ENCODE peak calls at places on chromosomes 12 and 14, in eight cellular contexts. C is heart left ventricle, Q is A549, O is breast epithelium, X is endothelial cell of umbilical vein, K is GM12892, J is GM12878, V is Peyer's patch. A is an unnamed sample.

GRCh38 chr14:69044965-69045555 is 66.0 kb upstream of the ACTN1 start:
- DNase-seq in C (no peak), Q (no peak), O (no peak), X (peak), K (no peak), J (no peak), V (no peak), A (no peak)

GRCh38 chr14:89382487-89383170 is 34.4 kb downstream of the FOXN3 start:
- DNase-seq in C (no peak), Q (no peak), O (no peak), X (no peak), K (no peak), J (no peak), V (no peak), A (no peak)

GRCh38 chr12:62481843-62482540 is 15.4 kb downstream of the MON2 start:
- DNase-seq in C (no peak), Q (no peak), O (no peak), X (no peak), K (no peak), J (no peak), V (no peak), A (no peak)

GRCh38 chr12:89162704-89163261 is 189.5 kb downstream of the DUSP6 start:
- DNase-seq in C (peak), Q (peak), O (no peak), X (peak), K (no peak), J (peak), V (peak), A (peak)

GRCh38 chr12:46071335-46071734 is 81.0 kb upstream of the SCAF11 start:
- DNase-seq in C (no peak), Q (peak), O (no peak), X (no peak), K (no peak), J (no peak), V (no peak), A (no peak)

GRCh38 chr12:5807538-5808219 is 137.4 kb downstream of the ANO2 start:
- DNase-seq in C (no peak), Q (no peak), O (no peak), X (no peak), K (no peak), J (no peak), V (no peak), A (no peak)

GRCh38 chr12:25925064-25925463 is 33.4 kb upstream of the RASSF8 start:
- DNase-seq in C (no peak), Q (no peak), O (no peak), X (no peak), K (no peak), J (no peak), V (no peak), A (no peak)

GRCh38 chr14:65016461-65016860 is 29.8 kb downstream of the FNTB start:
- DNase-seq in C (no peak), Q (no peak), O (no peak), X (no peak), K (no peak), J (no peak), V (no peak), A (no peak)

GRCh38 chr12:13362260-13362841 is 165.8 kb downstream of the EMP1 start:
- DNase-seq in C (peak), Q (peak), O (peak), X (peak), K (peak), J (no peak), V (peak), A (peak)

GRCh38 chr12:43099691-43100163 is 452.3 kb downstream of the ADAMTS20 start:
- DNase-seq in C (no peak), Q (no peak), O (no peak), X (no peak), K (no peak), J (no peak), V (no peak), A (no peak)

GRCh38 chr14:57937681-57938080 is 71.8 kb upstream of the SLC35F4 start:
- DNase-seq in C (no peak), Q (no peak), O (no peak), X (no peak), K (no peak), J (no peak), V (no peak), A (no peak)

GRCh38 chr12:89212339-89212771 is 139.9 kb downstream of the DUSP6 start:
- DNase-seq in C (no peak), Q (no peak), O (no peak), X (peak), K (no peak), J (no peak), V (no peak), A (no peak)

GRCh38 chr14:79598339-79598738 is 613.0 kb downstream of the DIO2 start:
- DNase-seq in C (no peak), Q (no peak), O (no peak), X (no peak), K (no peak), J (no peak), V (no peak), A (no peak)

GRCh38 chr14:78157855-78158436 is 12.2 kb upstream of the NRXN3 start:
- DNase-seq in C (no peak), Q (no peak), O (no peak), X (no peak), K (no peak), J (no peak), V (no peak), A (no peak)

GRCh38 chr12:92039048-92039447 is 106.6 kb downstream of the BTG1 start:
- DNase-seq in C (no peak), Q (no peak), O (no peak), X (no peak), K (no peak), J (no peak), V (no peak), A (no peak)

GRCh38 chr12:54390668-54391551 is 6.4 kb upstream of the ZNF385A start:
- DNase-seq in C (peak), Q (no peak), O (peak), X (no peak), K (peak), J (no peak), V (peak), A (no peak)

GRCh38 chr12:117277875-117278274 is 83.6 kb downstream of the NOS1 start:
- DNase-seq in C (no peak), Q (no peak), O (no peak), X (no peak), K (no peak), J (no peak), V (no peak), A (no peak)

GRCh38 chr14:61188936-61189808 is 92.0 kb downstream of the TMEM30B start:
- DNase-seq in C (peak), Q (peak), O (peak), X (peak), K (peak), J (no peak), V (no peak), A (peak)

GRCh38 chr12:29103539-29103974 is 45.5 kb upstream of the FAR2 start:
- DNase-seq in C (no peak), Q (no peak), O (no peak), X (no peak), K (peak), J (peak), V (peak), A (no peak)

GRCh38 chr12:31227401-31227981 is 98.5 kb downstream of the SINHCAF start:
- DNase-seq in C (no peak), Q (no peak), O (no peak), X (no peak), K (no peak), J (no peak), V (no peak), A (no peak)

GRCh38 chr14:86802726-86803125 is 1190.3 kb downstream of the GALC start:
- DNase-seq in C (no peak), Q (no peak), O (no peak), X (no peak), K (no peak), J (no peak), V (no peak), A (no peak)

GRCh38 chr14:102772781-102773570 is 4.3 kb upstream of the TRAF3 start:
- DNase-seq in C (no peak), Q (peak), O (no peak), X (no peak), K (no peak), J (no peak), V (no peak), A (no peak)

GRCh38 chr12:39401459-39401858 is 41.5 kb downstream of the KIF21A start:
- DNase-seq in C (no peak), Q (no peak), O (no peak), X (no peak), K (no peak), J (no peak), V (no peak), A (no peak)

GRCh38 chr14:92688434-92689375 is 59.7 kb downstream of the LGMN start:
- DNase-seq in C (peak), Q (no peak), O (no peak), X (no peak), K (no peak), J (no peak), V (no peak), A (no peak)

GRCh38 chr14:77495354-77495753 is 3.3 kb downstream of the ISM2 start:
- DNase-seq in C (no peak), Q (no peak), O (no peak), X (no peak), K (no peak), J (no peak), V (no peak), A (no peak)

GRCh38 chr12:43325786-43326185 is 226.2 kb downstream of the ADAMTS20 start:
- DNase-seq in C (no peak), Q (no peak), O (no peak), X (no peak), K (no peak), J (no peak), V (no peak), A (no peak)

GRCh38 chr12:53500119-53500775 is 836 bp upstream of the TARBP2 start:
- DNase-seq in C (no peak), Q (peak), O (no peak), X (no peak), K (no peak), J (no peak), V (peak), A (no peak)

GRCh38 chr14:77593501-77593911 is 22.9 kb downstream of the SPTLC2 start:
- DNase-seq in C (no peak), Q (no peak), O (no peak), X (peak), K (no peak), J (peak), V (no peak), A (no peak)

GRCh38 chr12:50533203-50533584 is 28.4 kb downstream of the DIP2B start:
- DNase-seq in C (no peak), Q (peak), O (no peak), X (no peak), K (no peak), J (no peak), V (no peak), A (no peak)

GRCh38 chr12:89800435-89800834 is 91.8 kb upstream of the ATP2B1 start:
- DNase-seq in C (no peak), Q (no peak), O (no peak), X (no peak), K (no peak), J (no peak), V (no peak), A (no peak)

GRCh38 chr14:101840649-101841365 is 79.3 kb downstream of the PPP2R5C start:
- DNase-seq in C (no peak), Q (no peak), O (no peak), X (no peak), K (no peak), J (no peak), V (no peak), A (no peak)

GRCh38 chr12:64181504-64182291 is 40.4 kb downstream of the KICS2 start:
- DNase-seq in C (no peak), Q (peak), O (no peak), X (peak), K (no peak), J (no peak), V (no peak), A (peak)

GRCh38 chr14:76768201-76768656 is 7.0 kb downstream of the VASH1 start:
- DNase-seq in C (peak), Q (no peak), O (no peak), X (peak), K (peak), J (peak), V (peak), A (no peak)

GRCh38 chr14:65238456-65238855 is 136.1 kb upstream of the MAX start:
- DNase-seq in C (no peak), Q (peak), O (no peak), X (peak), K (no peak), J (no peak), V (no peak), A (no peak)

GRCh38 chr12:117968084-117968789 is 553 bp downstream of the KSR2 start:
- DNase-seq in C (no peak), Q (no peak), O (no peak), X (no peak), K (no peak), J (no peak), V (no peak), A (no peak)

GRCh38 chr12:20716037-20716436 is 20.9 kb downstream of the SLCO1C1 start:
- DNase-seq in C (no peak), Q (peak), O (no peak), X (no peak), K (no peak), J (no peak), V (no peak), A (no peak)

GRCh38 chr12:41932470-41932991 is 212.1 kb downstream of the GXYLT1 start:
- DNase-seq in C (peak), Q (no peak), O (peak), X (peak), K (peak), J (no peak), V (peak), A (no peak)

GRCh38 chr12:30598889-30599288 is 96.8 kb downstream of the IPO8 start:
- DNase-seq in C (no peak), Q (no peak), O (no peak), X (peak), K (no peak), J (no peak), V (no peak), A (no peak)

GRCh38 chr12:68746572-68747180 is 700 bp downstream of the SLC35E3 start:
- DNase-seq in C (peak), Q (peak), O (peak), X (peak), K (peak), J (peak), V (peak), A (peak)

GRCh38 chr12:47088021-47088944 is 8.5 kb upstream of the AMIGO2 start:
- DNase-seq in C (no peak), Q (peak), O (no peak), X (peak), K (no peak), J (no peak), V (no peak), A (no peak)
- TF ChIP-seq POLR2A in C (no peak), Q (no peak), O (no peak), X (no peak), K (no peak), J (no peak), V (no peak), A (no peak)

GRCh38 chr12:16562413-16562812 is 43.5 kb downstream of the LMO3 start:
- DNase-seq in C (no peak), Q (no peak), O (no peak), X (no peak), K (no peak), J (no peak), V (no peak), A (no peak)
- TF ChIP-seq POLR2A in C (no peak), Q (no peak), O (no peak), X (no peak), K (no peak), J (no peak), V (no peak), A (no peak)

DNA sequence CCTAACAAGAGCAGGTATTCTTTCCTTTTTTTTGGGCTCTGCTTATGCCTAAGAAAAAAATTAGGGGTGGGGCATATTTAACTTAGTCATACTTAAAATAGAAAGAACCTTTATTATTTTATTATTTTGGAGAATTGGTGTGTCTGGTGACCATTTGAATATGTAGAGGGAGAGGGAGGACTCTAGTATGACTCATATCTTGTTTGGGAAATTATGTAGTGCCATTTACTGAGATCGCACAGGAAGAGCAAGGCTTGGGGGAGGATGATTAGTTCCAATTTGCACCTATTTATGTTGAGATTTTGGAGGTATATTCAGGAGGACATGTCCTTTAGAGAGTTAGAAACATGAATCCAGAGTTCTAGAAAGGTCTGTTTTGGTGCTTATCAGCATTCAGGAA is 9.9 kb downstream of the ZNF410 start:
- DNase-seq in C (no peak), Q (no peak), O (no peak), X (peak), K (no peak), J (no peak), V (no peak), A (no peak)
- TF ChIP-seq POLR2A in C (no peak), Q (no peak), O (no peak), X (no peak), K (no peak), J (no peak), V (no peak), A (no peak)

DNA sequence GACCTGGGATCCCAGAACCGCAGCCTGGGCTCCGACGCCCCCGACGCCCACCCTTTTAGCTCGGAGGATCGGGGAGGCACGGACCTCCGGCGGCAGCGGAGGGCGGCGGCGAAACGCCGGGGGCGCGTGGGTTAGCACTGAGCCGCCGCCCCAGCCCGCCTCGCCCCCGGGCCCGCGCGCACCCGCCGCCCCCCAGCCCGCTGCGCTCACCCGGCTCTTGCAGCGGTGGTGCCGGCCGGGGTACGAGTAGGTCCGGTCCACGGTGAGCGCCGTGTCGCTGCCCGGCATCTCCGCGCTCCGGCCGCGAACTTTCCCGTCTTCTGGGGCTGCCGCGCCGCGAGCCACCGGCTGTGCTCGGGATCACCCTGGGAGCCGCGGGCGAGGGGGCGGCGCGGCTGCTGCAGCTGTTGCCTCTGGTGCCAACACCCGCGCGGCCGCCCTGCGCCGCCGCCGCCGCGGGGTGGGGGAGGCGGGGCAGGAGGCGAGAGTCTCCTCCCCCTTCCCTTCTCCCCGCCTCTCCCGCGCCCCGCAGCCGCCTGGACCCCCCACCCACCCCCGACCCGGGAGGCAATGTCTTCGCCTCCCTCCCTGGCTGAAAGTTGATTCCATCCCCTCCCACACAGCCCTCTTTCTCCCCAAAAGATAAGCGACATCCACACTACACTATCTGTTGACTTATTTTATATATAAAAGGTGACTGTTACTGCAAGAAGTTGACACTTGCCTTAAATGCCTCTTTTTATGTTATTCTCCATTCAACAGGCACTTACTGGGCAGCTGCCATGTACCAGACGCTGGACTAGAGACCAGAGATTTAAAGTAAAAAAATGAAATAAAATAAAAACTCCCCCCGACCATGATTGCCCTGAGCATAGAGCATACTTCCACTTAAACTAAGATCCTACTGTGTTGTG is at the start of gene TMCC3:
- DNase-seq in C (peak), Q (no peak), O (no peak), X (peak), K (peak), J (no peak), V (peak), A (no peak)
- TF ChIP-seq POLR2A in C (no peak), Q (no peak), O (no peak), X (peak), K (no peak), J (no peak), V (peak), A (no peak)

DNA sequence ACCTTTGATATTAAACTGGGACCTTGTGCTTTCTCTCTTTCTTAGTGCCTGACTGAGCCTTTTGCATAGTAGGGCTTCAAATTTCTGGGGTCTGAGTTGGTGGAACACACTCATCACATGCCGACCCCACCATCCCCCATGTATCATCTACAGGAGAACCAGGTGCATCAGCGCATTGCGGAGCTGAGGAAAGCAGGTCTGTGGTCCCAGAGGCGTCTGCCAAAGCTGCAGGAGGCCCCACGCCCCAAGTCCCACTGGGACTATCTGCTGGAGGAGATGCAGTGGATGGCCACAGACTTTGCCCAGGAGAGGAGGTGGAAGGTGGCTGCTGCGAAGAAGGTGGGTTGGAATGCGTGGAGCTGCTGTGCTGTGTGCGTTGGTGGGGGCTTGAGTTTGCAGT is 37.8 kb downstream of the EP400 start:
- DNase-seq in C (no peak), Q (no peak), O (no peak), X (no peak), K (no peak), J (no peak), V (no peak), A (no peak)
- TF ChIP-seq POLR2A in C (no peak), Q (no peak), O (no peak), X (no peak), K (no peak), J (no peak), V (no peak), A (no peak)

GRCh38 chr12:124828264-124829007 is 35.2 kb downstream of the SCARB1 start:
- DNase-seq in C (no peak), Q (peak), O (no peak), X (no peak), K (no peak), J (no peak), V (no peak), A (peak)
- TF ChIP-seq POLR2A in C (no peak), Q (no peak), O (no peak), X (no peak), K (no peak), J (no peak), V (no peak), A (no peak)

DNA sequence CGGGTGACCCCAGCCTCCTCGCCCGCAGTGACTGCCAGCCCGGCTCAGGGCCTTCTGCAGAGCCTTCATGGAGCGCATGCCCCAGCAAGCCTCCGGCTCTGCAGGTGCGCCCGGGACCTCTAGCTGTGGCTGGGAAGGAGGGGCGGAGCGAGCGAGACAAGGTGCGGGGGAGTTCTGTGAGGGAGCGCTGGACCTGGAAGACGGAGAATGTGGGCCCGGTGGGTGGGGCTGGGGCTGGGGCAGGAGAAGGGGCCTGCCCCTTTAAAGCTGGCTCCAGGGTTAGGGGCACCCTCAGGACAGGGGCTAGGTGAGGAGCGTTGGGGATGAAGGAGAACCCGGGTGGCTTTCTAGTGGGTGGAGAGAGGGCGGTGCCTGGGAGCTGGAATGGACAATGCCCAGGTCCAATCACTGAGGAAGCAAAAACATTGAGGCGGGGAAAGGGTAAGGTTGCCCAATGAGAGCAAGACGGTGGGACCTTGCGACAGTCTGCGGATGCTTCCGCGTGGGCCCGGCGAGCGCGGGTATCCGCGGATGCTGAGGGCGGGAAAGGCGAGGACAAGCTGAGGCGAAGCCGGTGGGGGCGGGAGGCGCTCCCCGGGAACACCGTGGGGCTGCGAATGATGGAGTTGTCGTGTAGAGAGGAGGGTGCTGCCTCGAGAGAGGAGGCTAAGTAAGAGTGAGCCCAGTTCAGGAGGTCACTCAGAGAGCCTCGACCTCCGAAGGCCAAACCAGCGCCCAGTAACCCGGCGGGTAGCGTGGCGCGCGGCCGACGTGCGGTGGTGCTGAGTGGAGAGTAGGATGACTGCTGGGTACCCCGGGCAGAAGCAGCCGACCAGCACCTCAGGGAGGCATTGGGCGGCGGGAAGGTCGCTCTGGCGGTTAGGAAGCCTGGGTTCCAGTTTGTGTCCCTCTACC is at the start of gene GLS2:
- DNase-seq in C (peak), Q (peak), O (peak), X (peak), K (peak), J (peak), V (peak), A (no peak)
- TF ChIP-seq POLR2A in C (no peak), Q (peak), O (no peak), X (no peak), K (no peak), J (no peak), V (no peak), A (no peak)

A was measured in H54.